ENCODE peak calls at places on chromosome 9, in six cellular contexts. One of them, this sample, is unnamed.

GRCh38 chr9:106860731-106861584 is 2.0 kb upstream of the ZNF462 start:
- DNase-seq in HepG2: no peak
- DNase-seq in HCT116: no peak
- DNase-seq in H1: no peak
- DNase-seq in GM12878: no peak
- DNase-seq in K562: no peak
- DNase-seq in this sample: no peak

GRCh38 chr9:33393581-33393980 is 8.8 kb downstream of the AQP7 start:
- DNase-seq in HepG2: no peak
- DNase-seq in HCT116: no peak
- DNase-seq in H1: no peak
- DNase-seq in GM12878: no peak
- DNase-seq in K562: no peak
- DNase-seq in this sample: no peak

GRCh38 chr9:125409637-125410521 is 148.3 kb downstream of the GAPVD1 start:
- DNase-seq in HepG2: peak
- DNase-seq in HCT116: peak
- DNase-seq in H1: no peak
- DNase-seq in GM12878: no peak
- DNase-seq in K562: peak
- DNase-seq in this sample: peak

GRCh38 chr9:34664281-34665108 is 2.0 kb upstream of the CCL27 start:
- DNase-seq in HepG2: peak
- DNase-seq in HCT116: peak
- DNase-seq in H1: peak
- DNase-seq in GM12878: no peak
- DNase-seq in K562: peak
- DNase-seq in this sample: peak

GRCh38 chr9:35618854-35619799 is 914 bp upstream of the CD72 start:
- DNase-seq in HepG2: no peak
- DNase-seq in HCT116: no peak
- DNase-seq in H1: no peak
- DNase-seq in GM12878: peak
- DNase-seq in K562: no peak
- DNase-seq in this sample: no peak

GRCh38 chr9:76798527-76798926 is 34.3 kb downstream of the PCA3 start:
- DNase-seq in HepG2: no peak
- DNase-seq in HCT116: no peak
- DNase-seq in H1: no peak
- DNase-seq in GM12878: no peak
- DNase-seq in K562: no peak
- DNase-seq in this sample: no peak

GRCh38 chr9:130835441-130836298 is 616 bp downstream of the ABL1 start:
- DNase-seq in HepG2: no peak
- DNase-seq in HCT116: no peak
- DNase-seq in H1: no peak
- DNase-seq in GM12878: no peak
- DNase-seq in K562: peak
- DNase-seq in this sample: no peak

GRCh38 chr9:117720555-117720954 is 16.4 kb downstream of the TLR4 start:
- DNase-seq in HepG2: no peak
- DNase-seq in HCT116: no peak
- DNase-seq in H1: no peak
- DNase-seq in GM12878: no peak
- DNase-seq in K562: no peak
- DNase-seq in this sample: no peak

GRCh38 chr9:121786998-121787422 is 135.6 kb downstream of the DAB2IP start:
- DNase-seq in HepG2: no peak
- DNase-seq in HCT116: no peak
- DNase-seq in H1: no peak
- DNase-seq in GM12878: no peak
- DNase-seq in K562: no peak
- DNase-seq in this sample: no peak

GRCh38 chr9:126151671-126152050 is 175.0 kb upstream of the MVB12B start:
- DNase-seq in HepG2: no peak
- DNase-seq in HCT116: no peak
- DNase-seq in H1: no peak
- DNase-seq in GM12878: no peak
- DNase-seq in K562: no peak
- DNase-seq in this sample: no peak

GRCh38 chr9:125296843-125297372 is 35.3 kb downstream of the GAPVD1 start:
- DNase-seq in HepG2: peak
- DNase-seq in HCT116: no peak
- DNase-seq in H1: no peak
- DNase-seq in GM12878: no peak
- DNase-seq in K562: no peak
- DNase-seq in this sample: no peak

GRCh38 chr9:136160321-136160938 is 41.8 kb upstream of the TMEM250 start:
- DNase-seq in HepG2: no peak
- DNase-seq in HCT116: no peak
- DNase-seq in H1: no peak
- DNase-seq in GM12878: no peak
- DNase-seq in K562: no peak
- DNase-seq in this sample: no peak

GRCh38 chr9:96176901-96177718 is 124.9 kb downstream of the HSD17B3 start:
- DNase-seq in HepG2: no peak
- DNase-seq in HCT116: no peak
- DNase-seq in H1: no peak
- DNase-seq in GM12878: no peak
- DNase-seq in K562: no peak
- DNase-seq in this sample: no peak

GRCh38 chr9:135714242-135715055 is 12.5 kb downstream of the KCNT1 start:
- DNase-seq in HepG2: no peak
- DNase-seq in HCT116: no peak
- DNase-seq in H1: no peak
- DNase-seq in GM12878: no peak
- DNase-seq in K562: no peak
- DNase-seq in this sample: no peak

GRCh38 chr9:74358944-74359343 is 138.2 kb upstream of the RORB start:
- DNase-seq in HepG2: no peak
- DNase-seq in HCT116: no peak
- DNase-seq in H1: no peak
- DNase-seq in GM12878: no peak
- DNase-seq in K562: no peak
- DNase-seq in this sample: no peak

GRCh38 chr9:28801144-28801799 is 1228.0 kb upstream of the C9orf72 start:
- DNase-seq in HepG2: no peak
- DNase-seq in HCT116: no peak
- DNase-seq in H1: no peak
- DNase-seq in GM12878: no peak
- DNase-seq in K562: no peak
- DNase-seq in this sample: no peak

GRCh38 chr9:110844121-110844520 is 175.5 kb downstream of the MUSK start:
- DNase-seq in HepG2: no peak
- DNase-seq in HCT116: no peak
- DNase-seq in H1: no peak
- DNase-seq in GM12878: no peak
- DNase-seq in K562: no peak
- DNase-seq in this sample: no peak

GRCh38 chr9:106796771-106797170 is 66.2 kb upstream of the ZNF462 start:
- DNase-seq in HepG2: no peak
- DNase-seq in HCT116: no peak
- DNase-seq in H1: no peak
- DNase-seq in GM12878: no peak
- DNase-seq in K562: no peak
- DNase-seq in this sample: no peak

GRCh38 chr9:35470894-35471293 is 19.0 kb upstream of the RUSC2 start:
- DNase-seq in HepG2: no peak
- DNase-seq in HCT116: no peak
- DNase-seq in H1: no peak
- DNase-seq in GM12878: no peak
- DNase-seq in K562: no peak
- DNase-seq in this sample: no peak

GRCh38 chr9:127550751-127551150 is 61.3 kb upstream of the STXBP1 start:
- DNase-seq in HepG2: no peak
- DNase-seq in HCT116: no peak
- DNase-seq in H1: no peak
- DNase-seq in GM12878: no peak
- DNase-seq in K562: no peak
- DNase-seq in this sample: no peak

GRCh38 chr9:127505396-127506116 is 54.2 kb downstream of the LRSAM1 start:
- DNase-seq in HepG2: peak
- DNase-seq in HCT116: no peak
- DNase-seq in H1: no peak
- DNase-seq in GM12878: no peak
- DNase-seq in K562: peak
- DNase-seq in this sample: no peak

GRCh38 chr9:76219555-76220151 is 174.6 kb downstream of the RFK start:
- DNase-seq in HepG2: no peak
- DNase-seq in HCT116: no peak
- DNase-seq in H1: no peak
- DNase-seq in GM12878: no peak
- DNase-seq in K562: peak
- DNase-seq in this sample: no peak

GRCh38 chr9:130359819-130360218 is 84.9 kb upstream of the ASS1 start:
- DNase-seq in HepG2: no peak
- DNase-seq in HCT116: no peak
- DNase-seq in H1: no peak
- DNase-seq in GM12878: no peak
- DNase-seq in K562: peak
- DNase-seq in this sample: no peak

DNA sequence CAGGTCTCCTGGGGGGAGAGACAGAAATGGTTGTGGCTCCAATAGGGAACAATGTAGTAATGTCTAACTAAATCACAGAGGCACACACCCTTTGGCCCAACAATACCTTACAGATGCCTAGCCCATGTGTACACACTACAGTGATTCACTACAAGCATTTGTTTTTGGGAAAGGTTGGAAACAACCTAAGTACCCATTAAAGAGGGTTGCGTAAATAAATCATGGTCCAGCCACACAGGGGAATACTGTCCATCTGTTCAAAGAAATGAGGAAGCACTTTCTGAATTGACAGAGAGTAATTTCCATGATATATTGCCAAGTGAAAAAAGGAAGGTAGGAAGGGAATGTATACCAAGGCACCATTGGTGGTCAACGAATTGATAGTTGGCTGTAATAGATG is 22.0 kb upstream of the GTF3C5 start:
- DNase-seq in HepG2: no peak
- DNase-seq in HCT116: no peak
- DNase-seq in H1: no peak
- DNase-seq in GM12878: no peak
- DNase-seq in K562: no peak
- DNase-seq in this sample: no peak
- TF ChIP-seq ZNF274 in HepG2: no peak
- TF ChIP-seq ZNF274 in HCT116: no peak
- TF ChIP-seq ZNF274 in H1: no peak
- TF ChIP-seq ZNF274 in GM12878: no peak
- TF ChIP-seq ZNF274 in K562: no peak
- TF ChIP-seq ZNF274 in this sample: no peak

GRCh38 chr9:79011461-79011860 is 560.3 kb upstream of the TLE4 start:
- DNase-seq in HepG2: no peak
- DNase-seq in HCT116: no peak
- DNase-seq in H1: no peak
- DNase-seq in GM12878: no peak
- DNase-seq in K562: no peak
- DNase-seq in this sample: no peak

GRCh38 chr9:79014929-79015699 is 556.7 kb upstream of the TLE4 start:
- DNase-seq in HepG2: no peak
- DNase-seq in HCT116: no peak
- DNase-seq in H1: no peak
- DNase-seq in GM12878: no peak
- DNase-seq in K562: no peak
- DNase-seq in this sample: no peak

GRCh38 chr9:79015951-79016350 is 555.8 kb upstream of the TLE4 start:
- DNase-seq in HepG2: no peak
- DNase-seq in HCT116: no peak
- DNase-seq in H1: no peak
- DNase-seq in GM12878: no peak
- DNase-seq in K562: no peak
- DNase-seq in this sample: no peak

GRCh38 chr9:79013715-79014610 is 557.8 kb upstream of the TLE4 start:
- DNase-seq in HepG2: no peak
- DNase-seq in HCT116: no peak
- DNase-seq in H1: no peak
- DNase-seq in GM12878: no peak
- DNase-seq in K562: no peak
- DNase-seq in this sample: no peak

DNA sequence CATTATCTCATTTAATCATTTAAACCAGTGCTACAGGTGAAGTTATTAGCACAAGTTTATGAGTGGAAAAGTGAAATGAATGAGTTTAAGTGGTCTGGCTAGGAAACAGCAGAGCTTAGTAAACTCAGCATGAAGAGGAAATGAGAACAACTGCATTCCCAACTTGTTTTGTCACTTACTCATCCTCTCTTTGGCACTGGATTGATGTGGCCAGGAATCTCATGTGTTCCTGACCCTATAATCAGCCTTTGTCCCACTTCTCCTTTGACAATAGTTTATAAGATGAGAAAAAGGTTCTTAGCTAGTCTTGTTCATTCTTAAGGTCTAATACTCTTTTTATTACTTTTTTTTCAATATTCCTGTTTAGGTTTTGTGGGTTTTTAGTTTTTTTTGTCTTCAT is 559.2 kb upstream of the TLE4 start:
- DNase-seq in HepG2: no peak
- DNase-seq in HCT116: no peak
- DNase-seq in H1: no peak
- DNase-seq in GM12878: no peak
- DNase-seq in K562: no peak
- DNase-seq in this sample: no peak
- TF ChIP-seq YY1 in HepG2: no peak
- TF ChIP-seq YY1 in HCT116: no peak
- TF ChIP-seq YY1 in H1: no peak
- TF ChIP-seq YY1 in GM12878: no peak
- TF ChIP-seq YY1 in K562: no peak
- TF ChIP-seq YY1 in this sample: no peak

DNA sequence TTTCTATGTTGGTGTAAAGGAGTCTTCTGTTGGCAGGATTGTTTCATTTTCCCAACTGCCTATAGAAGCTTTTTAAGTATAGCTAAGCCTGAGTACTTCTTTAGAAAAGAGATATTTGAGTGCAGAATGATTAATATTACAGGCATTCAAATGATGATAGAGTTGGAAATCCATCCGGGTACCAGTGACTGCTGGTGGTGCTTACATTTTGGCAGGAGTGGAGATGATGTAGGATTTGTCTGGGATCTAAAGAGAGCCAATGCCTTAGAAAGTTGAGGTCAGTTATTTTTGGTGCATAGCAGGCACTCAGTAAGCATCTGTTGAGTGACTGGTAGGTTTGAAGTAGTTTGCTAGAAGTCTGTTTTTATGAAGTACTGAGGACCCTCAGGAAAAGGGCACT is 433.5 kb downstream of the DMAC1 start:
- DNase-seq in HepG2: no peak
- DNase-seq in HCT116: no peak
- DNase-seq in H1: no peak
- DNase-seq in GM12878: no peak
- DNase-seq in K562: no peak
- DNase-seq in this sample: no peak
- TF ChIP-seq ZNF274 in HepG2: no peak
- TF ChIP-seq ZNF274 in HCT116: no peak
- TF ChIP-seq ZNF274 in H1: no peak
- TF ChIP-seq ZNF274 in GM12878: no peak
- TF ChIP-seq ZNF274 in K562: no peak
- TF ChIP-seq ZNF274 in this sample: no peak

DNA sequence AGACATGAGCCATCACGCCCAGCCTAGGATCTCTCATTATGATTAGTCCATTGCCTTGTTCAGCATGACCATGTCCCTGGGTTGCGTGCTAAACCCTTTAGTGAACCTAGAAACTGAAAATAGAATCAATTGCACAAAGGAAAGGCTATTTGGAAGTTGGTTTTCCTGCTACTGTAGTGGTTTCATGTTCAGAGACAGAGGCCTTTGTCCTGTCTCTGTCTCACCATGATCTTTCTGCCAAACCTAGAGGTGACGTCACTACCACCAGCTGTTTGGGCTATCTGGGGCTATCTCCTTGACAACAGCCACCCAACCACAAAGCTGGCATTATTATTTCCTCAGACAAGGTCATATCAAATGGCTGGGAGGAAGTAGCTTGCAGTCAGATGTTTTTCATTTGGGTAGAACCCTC is 4.0 kb upstream of the CDK5RAP2 start:
- DNase-seq in HepG2: peak
- DNase-seq in HCT116: peak
- DNase-seq in H1: no peak
- DNase-seq in GM12878: peak
- DNase-seq in K562: peak
- DNase-seq in this sample: no peak
- TF ChIP-seq YY1 in HepG2: no peak
- TF ChIP-seq YY1 in HCT116: no peak
- TF ChIP-seq YY1 in H1: no peak
- TF ChIP-seq YY1 in GM12878: no peak
- TF ChIP-seq YY1 in K562: no peak
- TF ChIP-seq YY1 in this sample: no peak

This sample was measured in NT2/D1.